ENCODE peak calls at places on chromosomes 12 and 14, in four cellular contexts. One of them, this sample, is unnamed.

GRCh38 chr12:126998747-126999285 is 1268.2 kb upstream of the TMEM132C start:
- DNase-seq in fibroblast of lung: no peak
- DNase-seq in colonic mucosa: no peak
- DNase-seq in breast epithelium: no peak
- DNase-seq in this sample: no peak

GRCh38 chr14:100449225-100449987 is 126.3 kb downstream of the SLC25A47 start:
- DNase-seq in colonic mucosa: no peak
- DNase-seq in breast epithelium: no peak
- DNase-seq in fibroblast of lung: no peak
- DNase-seq in this sample: no peak

GRCh38 chr12:132222096-132222807 is 78.0 kb downstream of the NOC4L start:
- DNase-seq in breast epithelium: no peak
- DNase-seq in colonic mucosa: no peak
- DNase-seq in fibroblast of lung: no peak
- DNase-seq in this sample: no peak

GRCh38 chr14:66944872-66945271 is 244.4 kb upstream of the GARIN2 start:
- DNase-seq in fibroblast of lung: peak
- DNase-seq in breast epithelium: no peak
- DNase-seq in colonic mucosa: no peak
- DNase-seq in this sample: no peak

GRCh38 chr12:25293596-25293995 is 42.9 kb upstream of the KRAS start:
- DNase-seq in fibroblast of lung: no peak
- DNase-seq in breast epithelium: no peak
- DNase-seq in colonic mucosa: no peak
- DNase-seq in this sample: no peak

GRCh38 chr12:94867066-94867855 is 136.2 kb downstream of the NDUFA12 start:
- DNase-seq in breast epithelium: no peak
- DNase-seq in colonic mucosa: no peak
- DNase-seq in fibroblast of lung: no peak
- DNase-seq in this sample: no peak

GRCh38 chr12:56104109-56104814 is at the start of gene PA2G4:
- DNase-seq in colonic mucosa: peak
- DNase-seq in breast epithelium: peak
- DNase-seq in fibroblast of lung: peak
- DNase-seq in this sample: peak

GRCh38 chr14:76050250-76050649 is 64.7 kb downstream of the IFT43 start:
- DNase-seq in colonic mucosa: no peak
- DNase-seq in breast epithelium: no peak
- DNase-seq in fibroblast of lung: no peak
- DNase-seq in this sample: no peak

GRCh38 chr12:92971869-92972524 is 42.9 kb upstream of the EEA1 start:
- DNase-seq in fibroblast of lung: peak
- DNase-seq in colonic mucosa: no peak
- DNase-seq in breast epithelium: no peak
- DNase-seq in this sample: no peak

GRCh38 chr12:114984641-114985041 is 300.7 kb upstream of the TBX3 start:
- DNase-seq in colonic mucosa: no peak
- DNase-seq in fibroblast of lung: peak
- DNase-seq in breast epithelium: no peak
- DNase-seq in this sample: no peak

GRCh38 chr12:108418162-108418561 is 79.1 kb upstream of the CMKLR1 start:
- DNase-seq in breast epithelium: no peak
- DNase-seq in colonic mucosa: no peak
- DNase-seq in fibroblast of lung: no peak
- DNase-seq in this sample: no peak

GRCh38 chr12:10672231-10672868 is 1.5 kb downstream of the STYK1 start:
- DNase-seq in breast epithelium: no peak
- DNase-seq in colonic mucosa: peak
- DNase-seq in fibroblast of lung: no peak
- DNase-seq in this sample: no peak

GRCh38 chr14:93989939-93990338 is 7.2 kb upstream of the CCDC197 start:
- DNase-seq in colonic mucosa: no peak
- DNase-seq in breast epithelium: no peak
- DNase-seq in fibroblast of lung: no peak
- DNase-seq in this sample: no peak

GRCh38 chr12:6083606-6084005 is 40.9 kb downstream of the VWF start:
- DNase-seq in fibroblast of lung: no peak
- DNase-seq in colonic mucosa: no peak
- DNase-seq in breast epithelium: no peak
- DNase-seq in this sample: no peak
- H3K27ac ChIP-seq in fibroblast of lung: no peak
- H3K27ac ChIP-seq in colonic mucosa: no peak
- H3K27ac ChIP-seq in breast epithelium: no peak
- H3K27ac ChIP-seq in this sample: peak

GRCh38 chr12:66902020-66902419 is 223.1 kb upstream of the GRIP1 start:
- DNase-seq in breast epithelium: no peak
- DNase-seq in colonic mucosa: no peak
- DNase-seq in fibroblast of lung: no peak
- DNase-seq in this sample: no peak

GRCh38 chr12:66900616-66901015 is 221.7 kb upstream of the GRIP1 start:
- DNase-seq in fibroblast of lung: no peak
- DNase-seq in colonic mucosa: no peak
- DNase-seq in breast epithelium: no peak
- DNase-seq in this sample: no peak

GRCh38 chr12:66901136-66901932 is 222.5 kb upstream of the GRIP1 start:
- DNase-seq in breast epithelium: no peak
- DNase-seq in colonic mucosa: no peak
- DNase-seq in fibroblast of lung: no peak
- DNase-seq in this sample: no peak

GRCh38 chr12:66898700-66899469 is 220.0 kb upstream of the GRIP1 start:
- DNase-seq in fibroblast of lung: no peak
- DNase-seq in colonic mucosa: no peak
- DNase-seq in breast epithelium: no peak
- DNase-seq in this sample: no peak

DNA sequence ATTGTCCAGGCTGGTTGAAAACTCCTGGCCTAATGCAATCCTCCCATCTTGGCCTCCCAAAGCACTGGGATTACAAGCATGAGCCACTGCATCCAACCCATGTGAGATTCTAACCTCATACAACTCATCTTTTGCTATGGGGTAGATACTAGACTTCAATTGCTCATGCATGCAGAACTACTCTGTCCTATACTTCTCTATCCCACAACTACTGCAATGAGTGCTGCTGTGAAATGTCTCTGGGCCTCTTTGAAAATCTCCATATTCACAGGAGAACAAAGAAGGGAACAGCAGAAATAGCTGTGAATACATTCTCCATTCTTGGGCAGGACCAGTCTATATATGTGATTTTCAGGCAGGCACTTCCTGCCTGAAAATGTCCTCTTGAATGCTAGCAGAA is 220.7 kb upstream of the GRIP1 start:
- DNase-seq in breast epithelium: no peak
- DNase-seq in fibroblast of lung: no peak
- DNase-seq in colonic mucosa: no peak
- DNase-seq in this sample: no peak
- H3K27ac ChIP-seq in breast epithelium: no peak
- H3K27ac ChIP-seq in fibroblast of lung: no peak
- H3K27ac ChIP-seq in colonic mucosa: no peak
- H3K27ac ChIP-seq in this sample: no peak

GRCh38 chr12:97555547-97556200 is 93.1 kb downstream of the RMST start:
- DNase-seq in colonic mucosa: no peak
- DNase-seq in fibroblast of lung: no peak
- DNase-seq in breast epithelium: no peak
- DNase-seq in this sample: no peak
- H3K27ac ChIP-seq in colonic mucosa: no peak
- H3K27ac ChIP-seq in fibroblast of lung: no peak
- H3K27ac ChIP-seq in breast epithelium: peak
- H3K27ac ChIP-seq in this sample: no peak

GRCh38 chr12:57272337-57273151 is 21.6 kb upstream of the STAC3 start:
- DNase-seq in colonic mucosa: no peak
- DNase-seq in breast epithelium: no peak
- DNase-seq in fibroblast of lung: no peak
- DNase-seq in this sample: no peak

GRCh38 chr12:57280234-57281062 is 29.5 kb upstream of the STAC3 start:
- DNase-seq in breast epithelium: no peak
- DNase-seq in fibroblast of lung: peak
- DNase-seq in colonic mucosa: peak
- DNase-seq in this sample: no peak

GRCh38 chr12:57273516-57273915 is 22.5 kb upstream of the STAC3 start:
- DNase-seq in breast epithelium: no peak
- DNase-seq in colonic mucosa: no peak
- DNase-seq in fibroblast of lung: no peak
- DNase-seq in this sample: no peak

GRCh38 chr12:57278465-57279453 is 27.8 kb upstream of the STAC3 start:
- DNase-seq in breast epithelium: no peak
- DNase-seq in colonic mucosa: no peak
- DNase-seq in fibroblast of lung: no peak
- DNase-seq in this sample: no peak

GRCh38 chr12:57276935-57277563 is 26.1 kb upstream of the STAC3 start:
- DNase-seq in breast epithelium: no peak
- DNase-seq in fibroblast of lung: peak
- DNase-seq in colonic mucosa: peak
- DNase-seq in this sample: no peak
- H3K27ac ChIP-seq in breast epithelium: no peak
- H3K27ac ChIP-seq in fibroblast of lung: no peak
- H3K27ac ChIP-seq in colonic mucosa: no peak
- H3K27ac ChIP-seq in this sample: no peak

GRCh38 chr12:530308-530707 is 70.6 kb downstream of the B4GALNT3 start:
- DNase-seq in fibroblast of lung: no peak
- DNase-seq in colonic mucosa: no peak
- DNase-seq in breast epithelium: no peak
- DNase-seq in this sample: no peak
- H3K27ac ChIP-seq in fibroblast of lung: no peak
- H3K27ac ChIP-seq in colonic mucosa: peak
- H3K27ac ChIP-seq in breast epithelium: no peak
- H3K27ac ChIP-seq in this sample: no peak